ENCODE peak calls at places on chromosomes 1 and 21, in nine cellular contexts. One of them, this sample, is unnamed.

GRCh38 chr1:151898519-151898991 is 10.8 kb downstream of the THEM4 start:
- DNase-seq in fibroblast of the aortic adventitia: no peak
- DNase-seq in pons: no peak
- DNase-seq in cardiac septum: no peak
- DNase-seq in Calu3: peak
- DNase-seq in bronchial epithelial cell: no peak
- DNase-seq in epithelial cell of proximal tubule: no peak
- DNase-seq in Ammon's horn: no peak
- DNase-seq in fibroblast of pulmonary artery: no peak
- DNase-seq in this sample: peak

GRCh38 chr1:88237026-88237425 is 447.0 kb upstream of the PKN2 start:
- DNase-seq in fibroblast of pulmonary artery: peak
- DNase-seq in pons: no peak
- DNase-seq in Ammon's horn: peak
- DNase-seq in epithelial cell of proximal tubule: no peak
- DNase-seq in Calu3: no peak
- DNase-seq in fibroblast of the aortic adventitia: no peak
- DNase-seq in cardiac septum: no peak
- DNase-seq in bronchial epithelial cell: no peak
- DNase-seq in this sample: no peak

GRCh38 chr21:38773108-38774061 is 32.3 kb upstream of the ETS2 start:
- DNase-seq in epithelial cell of proximal tubule: peak
- DNase-seq in Calu3: peak
- DNase-seq in cardiac septum: no peak
- DNase-seq in pons: no peak
- DNase-seq in Ammon's horn: no peak
- DNase-seq in bronchial epithelial cell: peak
- DNase-seq in fibroblast of the aortic adventitia: peak
- DNase-seq in fibroblast of pulmonary artery: peak
- DNase-seq in this sample: peak

GRCh38 chr1:43427524-43427923 is 26.2 kb downstream of the HYI start:
- DNase-seq in Calu3: no peak
- DNase-seq in fibroblast of the aortic adventitia: no peak
- DNase-seq in epithelial cell of proximal tubule: no peak
- DNase-seq in fibroblast of pulmonary artery: no peak
- DNase-seq in Ammon's horn: no peak
- DNase-seq in bronchial epithelial cell: no peak
- DNase-seq in cardiac septum: no peak
- DNase-seq in pons: no peak
- DNase-seq in this sample: no peak

GRCh38 chr21:45319461-45320211 is 31.9 kb upstream of the POFUT2 start:
- DNase-seq in fibroblast of the aortic adventitia: no peak
- DNase-seq in cardiac septum: peak
- DNase-seq in fibroblast of pulmonary artery: no peak
- DNase-seq in bronchial epithelial cell: no peak
- DNase-seq in Calu3: peak
- DNase-seq in epithelial cell of proximal tubule: no peak
- DNase-seq in pons: no peak
- DNase-seq in Ammon's horn: no peak
- DNase-seq in this sample: peak

GRCh38 chr1:230157409-230158390 is 90.7 kb downstream of the GALNT2 start:
- DNase-seq in pons: no peak
- DNase-seq in cardiac septum: no peak
- DNase-seq in Ammon's horn: no peak
- DNase-seq in fibroblast of pulmonary artery: peak
- DNase-seq in Calu3: peak
- DNase-seq in fibroblast of the aortic adventitia: no peak
- DNase-seq in bronchial epithelial cell: peak
- DNase-seq in epithelial cell of proximal tubule: no peak
- DNase-seq in this sample: no peak

GRCh38 chr1:88973520-88974137 is 18.8 kb downstream of the KYAT3 start:
- DNase-seq in Calu3: no peak
- DNase-seq in cardiac septum: no peak
- DNase-seq in Ammon's horn: no peak
- DNase-seq in pons: peak
- DNase-seq in fibroblast of pulmonary artery: peak
- DNase-seq in epithelial cell of proximal tubule: no peak
- DNase-seq in bronchial epithelial cell: peak
- DNase-seq in fibroblast of the aortic adventitia: peak
- DNase-seq in this sample: peak

GRCh38 chr1:183129921-183130675 is 56.0 kb upstream of the LAMC2 start:
- DNase-seq in cardiac septum: no peak
- DNase-seq in fibroblast of the aortic adventitia: no peak
- DNase-seq in Calu3: no peak
- DNase-seq in fibroblast of pulmonary artery: no peak
- DNase-seq in Ammon's horn: no peak
- DNase-seq in bronchial epithelial cell: no peak
- DNase-seq in pons: no peak
- DNase-seq in epithelial cell of proximal tubule: no peak
- DNase-seq in this sample: no peak

GRCh38 chr21:46411236-46411635 is 47.5 kb upstream of the DIP2A start:
- DNase-seq in cardiac septum: no peak
- DNase-seq in epithelial cell of proximal tubule: no peak
- DNase-seq in Calu3: no peak
- DNase-seq in bronchial epithelial cell: no peak
- DNase-seq in fibroblast of the aortic adventitia: no peak
- DNase-seq in fibroblast of pulmonary artery: no peak
- DNase-seq in pons: no peak
- DNase-seq in Ammon's horn: no peak
- DNase-seq in this sample: no peak

GRCh38 chr1:216793303-216793702 is 70.1 kb upstream of the ESRRG start:
- DNase-seq in Ammon's horn: no peak
- DNase-seq in pons: no peak
- DNase-seq in fibroblast of the aortic adventitia: no peak
- DNase-seq in bronchial epithelial cell: peak
- DNase-seq in fibroblast of pulmonary artery: no peak
- DNase-seq in epithelial cell of proximal tubule: no peak
- DNase-seq in Calu3: no peak
- DNase-seq in cardiac septum: no peak
- DNase-seq in this sample: no peak

GRCh38 chr1:199742547-199742946 is 285.0 kb upstream of the NR5A2 start:
- DNase-seq in Calu3: peak
- DNase-seq in pons: no peak
- DNase-seq in fibroblast of pulmonary artery: peak
- DNase-seq in bronchial epithelial cell: peak
- DNase-seq in cardiac septum: no peak
- DNase-seq in fibroblast of the aortic adventitia: peak
- DNase-seq in Ammon's horn: no peak
- DNase-seq in epithelial cell of proximal tubule: peak
- DNase-seq in this sample: peak

GRCh38 chr1:25538165-25538860 is 5.1 kb upstream of the LDLRAP1 start:
- DNase-seq in cardiac septum: no peak
- DNase-seq in pons: no peak
- DNase-seq in Ammon's horn: no peak
- DNase-seq in bronchial epithelial cell: no peak
- DNase-seq in epithelial cell of proximal tubule: no peak
- DNase-seq in fibroblast of the aortic adventitia: no peak
- DNase-seq in fibroblast of pulmonary artery: no peak
- DNase-seq in Calu3: no peak
- DNase-seq in this sample: no peak

GRCh38 chr1:215079456-215079855 is 3.1 kb upstream of the KCNK2 start:
- DNase-seq in bronchial epithelial cell: no peak
- DNase-seq in Ammon's horn: no peak
- DNase-seq in fibroblast of the aortic adventitia: peak
- DNase-seq in epithelial cell of proximal tubule: no peak
- DNase-seq in pons: no peak
- DNase-seq in fibroblast of pulmonary artery: no peak
- DNase-seq in Calu3: no peak
- DNase-seq in cardiac septum: no peak
- DNase-seq in this sample: no peak

GRCh38 chr1:111778066-111778465 is 22.4 kb downstream of the DDX20 start:
- DNase-seq in pons: no peak
- DNase-seq in Calu3: no peak
- DNase-seq in Ammon's horn: no peak
- DNase-seq in epithelial cell of proximal tubule: no peak
- DNase-seq in fibroblast of pulmonary artery: no peak
- DNase-seq in cardiac septum: no peak
- DNase-seq in fibroblast of the aortic adventitia: no peak
- DNase-seq in bronchial epithelial cell: no peak
- DNase-seq in this sample: no peak

GRCh38 chr1:155197901-155198546 is 9.7 kb downstream of the THBS3 start:
- DNase-seq in fibroblast of the aortic adventitia: no peak
- DNase-seq in cardiac septum: peak
- DNase-seq in epithelial cell of proximal tubule: no peak
- DNase-seq in Calu3: no peak
- DNase-seq in fibroblast of pulmonary artery: no peak
- DNase-seq in bronchial epithelial cell: no peak
- DNase-seq in Ammon's horn: no peak
- DNase-seq in pons: no peak
- DNase-seq in this sample: no peak

GRCh38 chr1:23930861-23931471 is 17.8 kb upstream of the CNR2 start:
- DNase-seq in bronchial epithelial cell: peak
- DNase-seq in fibroblast of the aortic adventitia: peak
- DNase-seq in fibroblast of pulmonary artery: peak
- DNase-seq in Ammon's horn: no peak
- DNase-seq in Calu3: no peak
- DNase-seq in cardiac septum: no peak
- DNase-seq in pons: no peak
- DNase-seq in epithelial cell of proximal tubule: peak
- DNase-seq in this sample: no peak

GRCh38 chr1:8506995-8507615 is 189.2 kb downstream of the SLC45A1 start:
- DNase-seq in fibroblast of pulmonary artery: no peak
- DNase-seq in bronchial epithelial cell: no peak
- DNase-seq in Calu3: no peak
- DNase-seq in pons: no peak
- DNase-seq in Ammon's horn: no peak
- DNase-seq in epithelial cell of proximal tubule: no peak
- DNase-seq in fibroblast of the aortic adventitia: no peak
- DNase-seq in cardiac septum: no peak
- DNase-seq in this sample: no peak

GRCh38 chr1:1511533-1512285 is at the start of gene ATAD3A:
- DNase-seq in Calu3: peak
- DNase-seq in fibroblast of pulmonary artery: peak
- DNase-seq in epithelial cell of proximal tubule: peak
- DNase-seq in bronchial epithelial cell: peak
- DNase-seq in pons: peak
- DNase-seq in fibroblast of the aortic adventitia: peak
- DNase-seq in cardiac septum: peak
- DNase-seq in Ammon's horn: peak
- DNase-seq in this sample: peak

GRCh38 chr1:170678196-170678595 is 14.3 kb downstream of the PRRX1 start:
- DNase-seq in cardiac septum: no peak
- DNase-seq in fibroblast of the aortic adventitia: peak
- DNase-seq in pons: no peak
- DNase-seq in Ammon's horn: no peak
- DNase-seq in fibroblast of pulmonary artery: no peak
- DNase-seq in Calu3: no peak
- DNase-seq in bronchial epithelial cell: no peak
- DNase-seq in epithelial cell of proximal tubule: no peak
- DNase-seq in this sample: no peak

GRCh38 chr1:201153474-201154388 is 543 bp downstream of the TMEM9 start:
- DNase-seq in Calu3: no peak
- DNase-seq in pons: no peak
- DNase-seq in epithelial cell of proximal tubule: no peak
- DNase-seq in fibroblast of pulmonary artery: no peak
- DNase-seq in Ammon's horn: no peak
- DNase-seq in cardiac septum: no peak
- DNase-seq in bronchial epithelial cell: peak
- DNase-seq in fibroblast of the aortic adventitia: no peak
- DNase-seq in this sample: no peak

GRCh38 chr21:17742940-17743592 is 76.1 kb downstream of the C21orf91 start:
- DNase-seq in bronchial epithelial cell: no peak
- DNase-seq in cardiac septum: no peak
- DNase-seq in fibroblast of the aortic adventitia: no peak
- DNase-seq in Ammon's horn: no peak
- DNase-seq in epithelial cell of proximal tubule: no peak
- DNase-seq in Calu3: no peak
- DNase-seq in pons: no peak
- DNase-seq in fibroblast of pulmonary artery: no peak
- DNase-seq in this sample: no peak

GRCh38 chr1:99304725-99305282 is 40.5 kb downstream of the PLPPR4 start:
- DNase-seq in fibroblast of the aortic adventitia: no peak
- DNase-seq in bronchial epithelial cell: no peak
- DNase-seq in epithelial cell of proximal tubule: no peak
- DNase-seq in Calu3: no peak
- DNase-seq in Ammon's horn: no peak
- DNase-seq in fibroblast of pulmonary artery: no peak
- DNase-seq in cardiac septum: no peak
- DNase-seq in pons: no peak
- DNase-seq in this sample: no peak

GRCh38 chr1:64212023-64212422 is 8.6 kb downstream of the UBE2U start:
- DNase-seq in fibroblast of pulmonary artery: peak
- DNase-seq in cardiac septum: no peak
- DNase-seq in pons: no peak
- DNase-seq in epithelial cell of proximal tubule: no peak
- DNase-seq in Calu3: no peak
- DNase-seq in Ammon's horn: no peak
- DNase-seq in bronchial epithelial cell: peak
- DNase-seq in fibroblast of the aortic adventitia: peak
- DNase-seq in this sample: no peak

GRCh38 chr1:220368352-220369265 is 96.4 kb upstream of the RAB3GAP2 start:
- DNase-seq in bronchial epithelial cell: peak
- DNase-seq in fibroblast of the aortic adventitia: no peak
- DNase-seq in pons: no peak
- DNase-seq in cardiac septum: no peak
- DNase-seq in Calu3: peak
- DNase-seq in Ammon's horn: no peak
- DNase-seq in fibroblast of pulmonary artery: peak
- DNase-seq in epithelial cell of proximal tubule: no peak
- DNase-seq in this sample: no peak

GRCh38 chr1:157626099-157626498 is 28.2 kb upstream of the FCRL4 start:
- DNase-seq in cardiac septum: no peak
- DNase-seq in fibroblast of the aortic adventitia: no peak
- DNase-seq in pons: no peak
- DNase-seq in Ammon's horn: no peak
- DNase-seq in Calu3: peak
- DNase-seq in epithelial cell of proximal tubule: no peak
- DNase-seq in fibroblast of pulmonary artery: no peak
- DNase-seq in bronchial epithelial cell: peak
- DNase-seq in this sample: no peak

GRCh38 chr1:220226752-220227151 is 45.5 kb downstream of the RAB3GAP2 start:
- DNase-seq in fibroblast of the aortic adventitia: no peak
- DNase-seq in cardiac septum: no peak
- DNase-seq in fibroblast of pulmonary artery: no peak
- DNase-seq in bronchial epithelial cell: no peak
- DNase-seq in Ammon's horn: no peak
- DNase-seq in epithelial cell of proximal tubule: no peak
- DNase-seq in pons: no peak
- DNase-seq in Calu3: no peak
- DNase-seq in this sample: no peak

GRCh38 chr21:45543710-45544448 is 1.6 kb upstream of the SLC19A1 start:
- DNase-seq in fibroblast of the aortic adventitia: no peak
- DNase-seq in Ammon's horn: no peak
- DNase-seq in epithelial cell of proximal tubule: no peak
- DNase-seq in Calu3: no peak
- DNase-seq in pons: no peak
- DNase-seq in bronchial epithelial cell: no peak
- DNase-seq in fibroblast of pulmonary artery: no peak
- DNase-seq in cardiac septum: peak
- DNase-seq in this sample: no peak